ENCODE peak calls at places on chromosome 16, in ten cellular contexts. U is stomach, C is body of pancreas, T is ovary, W is IMR-90, N is GM12892, E is prostate gland, Y is uterus, B is transverse colon, M is esophagus muscularis mucosa. V is an unnamed sample.

GRCh38 chr16:18975109-18975508 is 8.6 kb upstream of the TMC7 start:
- DNase-seq in U (no peak), C (no peak), T (no peak), W (no peak), N (no peak), E (no peak), Y (no peak), B (no peak), M (no peak), V (no peak)

GRCh38 chr16:71404364-71404763 is 37.5 kb downstream of the TLE7 start:
- DNase-seq in U (no peak), C (no peak), T (no peak), W (no peak), N (no peak), E (no peak), Y (no peak), B (no peak), M (no peak), V (no peak)

GRCh38 chr16:1295465-1295864 is 14.0 kb upstream of the UBE2I start:
- DNase-seq in U (no peak), C (no peak), T (no peak), W (no peak), N (no peak), E (no peak), Y (no peak), B (no peak), M (no peak), V (no peak)

GRCh38 chr16:27498426-27498825 is 51.3 kb downstream of the GTF3C1 start:
- DNase-seq in U (no peak), C (no peak), T (no peak), W (no peak), N (no peak), E (no peak), Y (no peak), B (no peak), M (no peak), V (no peak)

GRCh38 chr16:55100100-55100499 is 169.4 kb downstream of the IRX5 start:
- DNase-seq in U (no peak), C (no peak), T (no peak), W (no peak), N (no peak), E (no peak), Y (no peak), B (no peak), M (no peak), V (no peak)

GRCh38 chr16:70577256-70577698 is 53.7 kb downstream of the SF3B3 start:
- DNase-seq in U (no peak), C (no peak), T (no peak), W (peak), N (no peak), E (no peak), Y (no peak), B (no peak), M (no peak), V (no peak)

GRCh38 chr16:87942680-87943079 is 6.4 kb upstream of the CA5A start:
- DNase-seq in U (no peak), C (no peak), T (no peak), W (no peak), N (no peak), E (no peak), Y (no peak), B (no peak), M (no peak), V (no peak)

GRCh38 chr16:51569204-51569911 is 418.3 kb upstream of the SALL1 start:
- DNase-seq in U (no peak), C (no peak), T (no peak), W (no peak), N (no peak), E (no peak), Y (no peak), B (no peak), M (peak), V (no peak)

GRCh38 chr16:27239026-27239425 is 29.5 kb downstream of the NSMCE1 start:
- DNase-seq in U (no peak), C (no peak), T (no peak), W (no peak), N (no peak), E (no peak), Y (no peak), B (no peak), M (no peak), V (no peak)

GRCh38 chr16:56319391-56319790 is 106.0 kb downstream of the AMFR start:
- DNase-seq in U (no peak), C (no peak), T (no peak), W (no peak), N (no peak), E (no peak), Y (no peak), B (no peak), M (no peak), V (peak)

GRCh38 chr16:86778978-86779377 is 200.6 kb downstream of the FOXL1 start:
- DNase-seq in U (no peak), C (no peak), T (no peak), W (no peak), N (no peak), E (no peak), Y (no peak), B (no peak), M (no peak), V (no peak)

GRCh38 chr16:60299345-60299744 is 1565.2 kb upstream of the GOT2 start:
- DNase-seq in U (no peak), C (no peak), T (no peak), W (no peak), N (no peak), E (no peak), Y (no peak), B (no peak), M (no peak), V (no peak)

GRCh38 chr16:51388516-51388951 is 237.5 kb upstream of the SALL1 start:
- DNase-seq in U (no peak), C (no peak), T (no peak), W (no peak), N (no peak), E (no peak), Y (no peak), B (no peak), M (no peak), V (no peak)

GRCh38 chr16:80517846-80518245 is 22.9 kb upstream of the DYNLRB2 start:
- DNase-seq in U (no peak), C (no peak), T (no peak), W (no peak), N (no peak), E (no peak), Y (no peak), B (no peak), M (no peak), V (no peak)

GRCh38 chr16:21163576-21163975 is 5.1 kb downstream of the LDAF1 start:
- DNase-seq in U (no peak), C (no peak), T (no peak), W (no peak), N (no peak), E (no peak), Y (no peak), B (no peak), M (no peak), V (no peak)

DNA sequence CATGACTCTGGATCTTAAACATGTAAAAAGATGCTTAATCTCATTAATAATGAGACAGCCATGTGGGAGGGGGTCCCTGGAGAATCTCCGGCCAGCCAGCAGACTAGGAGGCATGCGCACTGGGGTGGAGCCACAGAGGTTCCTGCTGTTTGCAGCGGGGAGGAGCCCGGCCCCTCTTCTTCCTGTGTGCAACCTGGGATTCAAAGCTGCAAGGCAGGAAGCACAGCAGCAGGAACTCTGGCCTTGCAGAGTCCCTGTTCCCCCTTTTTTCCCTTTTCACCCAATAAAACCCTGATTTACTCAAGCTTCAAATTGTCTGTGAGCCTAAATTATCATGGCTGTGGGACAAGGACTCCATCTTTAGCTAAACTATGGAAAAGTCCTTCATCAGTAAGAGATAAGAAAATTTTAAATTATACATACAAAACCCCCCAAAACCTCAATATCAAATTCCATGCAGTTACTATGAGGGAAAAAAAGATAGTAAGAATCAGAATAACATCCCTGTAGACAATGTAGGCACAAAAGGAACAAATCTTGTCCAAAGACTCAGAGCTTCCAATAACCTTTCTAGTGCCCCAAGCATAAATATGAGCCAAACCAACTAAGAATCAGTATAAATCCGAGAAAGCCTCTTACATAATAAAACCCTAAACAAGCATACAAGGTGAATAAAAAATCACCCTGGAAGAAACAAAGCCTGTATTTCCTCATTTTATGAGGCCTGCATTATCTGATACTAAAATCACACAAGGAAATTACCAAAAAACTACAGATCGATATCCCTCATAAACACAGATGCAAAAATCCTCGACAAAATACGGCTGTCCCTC is 12.1 kb downstream of the CFDP1 start:
- DNase-seq in U (peak), C (peak), T (peak), W (peak), N (no peak), E (peak), Y (peak), B (peak), M (peak), V (peak)
- TF ChIP-seq POLR2A in U (no peak), C (peak), T (no peak), W (no peak), N (no peak), E (no peak), Y (no peak), B (peak), M (no peak), V (no peak)

GRCh38 chr16:88982286-88983084 is 5.5 kb upstream of the CBFA2T3 start:
- DNase-seq in U (no peak), C (no peak), T (no peak), W (no peak), N (no peak), E (no peak), Y (no peak), B (no peak), M (no peak), V (no peak)

GRCh38 chr16:88985521-88985920 is 8.5 kb upstream of the CBFA2T3 start:
- DNase-seq in U (no peak), C (no peak), T (no peak), W (no peak), N (no peak), E (no peak), Y (no peak), B (no peak), M (no peak), V (no peak)

GRCh38 chr16:88979616-88980015 is 2.6 kb upstream of the CBFA2T3 start:
- DNase-seq in U (no peak), C (no peak), T (no peak), W (no peak), N (no peak), E (no peak), Y (no peak), B (no peak), M (no peak), V (no peak)

GRCh38 chr16:88983771-88984687 is 7.0 kb upstream of the CBFA2T3 start:
- DNase-seq in U (no peak), C (no peak), T (no peak), W (no peak), N (no peak), E (no peak), Y (no peak), B (no peak), M (no peak), V (no peak)

DNA sequence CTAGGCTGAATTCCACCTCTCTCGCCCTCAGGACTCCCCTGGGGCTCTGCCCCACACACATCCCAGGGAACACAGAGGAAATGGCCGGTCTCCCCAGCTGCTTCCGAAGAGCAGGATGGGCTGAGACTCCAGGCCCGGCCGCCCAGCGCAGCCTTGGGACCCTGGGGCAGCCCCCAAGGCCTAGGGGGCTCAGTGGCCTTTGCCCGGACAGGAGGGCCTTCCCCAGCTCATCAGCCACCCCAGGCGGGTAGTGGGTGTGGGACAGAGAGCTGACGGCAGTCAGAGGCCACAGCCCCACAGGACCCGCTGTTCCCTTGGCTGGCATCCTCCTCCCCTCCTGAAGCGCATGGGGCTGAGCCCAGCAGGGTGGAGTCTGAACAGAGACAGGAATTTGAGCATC is 6.2 kb upstream of the CBFA2T3 start:
- DNase-seq in U (no peak), C (no peak), T (no peak), W (no peak), N (no peak), E (no peak), Y (no peak), B (no peak), M (no peak), V (no peak)
- TF ChIP-seq POLR2A in U (no peak), C (no peak), T (no peak), W (no peak), N (no peak), E (no peak), Y (no peak), B (no peak), M (no peak), V (no peak)

GRCh38 chr16:229731-230281 is 557 bp upstream of the LUC7L start:
- DNase-seq in U (no peak), C (no peak), T (peak), W (no peak), N (no peak), E (no peak), Y (no peak), B (no peak), M (no peak), V (no peak)

GRCh38 chr16:234468-235305 is at the start of gene FAM234A:
- DNase-seq in U (peak), C (peak), T (peak), W (peak), N (peak), E (peak), Y (peak), B (peak), M (peak), V (peak)

GRCh38 chr16:228151-228855 is 946 bp downstream of the LUC7L start:
- DNase-seq in U (no peak), C (no peak), T (no peak), W (peak), N (no peak), E (no peak), Y (no peak), B (no peak), M (no peak), V (peak)

GRCh38 chr16:230949-231348 is 1.7 kb upstream of the LUC7L start:
- DNase-seq in U (no peak), C (no peak), T (peak), W (no peak), N (no peak), E (no peak), Y (no peak), B (no peak), M (no peak), V (no peak)

DNA sequence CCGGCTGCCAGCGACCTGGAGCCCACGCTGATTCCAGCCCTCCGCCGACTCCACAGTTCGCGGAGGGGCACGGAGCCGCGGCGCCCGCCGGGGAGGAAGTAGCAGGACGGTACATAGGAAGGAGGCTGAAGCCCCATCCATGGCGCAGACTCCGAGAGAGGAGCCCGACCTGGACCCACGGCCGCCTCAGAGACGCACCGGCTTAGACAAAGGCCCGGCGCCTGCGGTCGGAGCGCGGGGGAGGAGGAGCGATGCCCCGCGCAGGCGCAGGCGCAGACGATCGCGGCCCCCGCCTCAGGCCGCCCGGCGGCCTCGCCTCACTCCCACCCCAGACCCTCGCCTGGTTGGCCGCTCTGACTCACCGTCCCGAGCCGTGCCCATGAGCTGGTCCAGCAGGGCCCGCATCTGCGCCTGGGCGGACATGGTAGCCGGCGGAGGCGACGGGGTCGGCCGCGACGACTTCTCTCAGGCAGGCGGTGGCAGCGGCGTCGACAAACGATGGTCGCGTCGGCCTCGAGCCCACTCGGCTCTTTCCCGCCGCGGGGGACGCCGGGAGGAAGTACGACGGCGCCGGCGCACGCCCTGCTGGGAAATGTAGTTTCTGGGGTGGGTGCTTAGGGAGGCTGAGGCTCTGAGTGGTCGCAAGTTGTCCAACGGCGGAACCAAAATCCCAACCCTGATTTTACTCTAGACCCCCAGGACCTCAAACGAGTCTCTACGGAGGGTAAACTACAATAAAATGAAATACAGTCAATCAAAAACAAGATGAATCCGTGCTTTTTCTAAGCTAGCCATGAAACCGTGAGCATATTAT is at the start of gene LUC7L:
- DNase-seq in U (peak), C (peak), T (peak), W (peak), N (peak), E (peak), Y (peak), B (peak), M (peak), V (peak)
- TF ChIP-seq POLR2A in U (no peak), C (peak), T (peak), W (peak), N (peak), E (peak), Y (peak), B (peak), M (peak), V (peak)

GRCh38 chr16:84616515-84616914 is 1.4 kb downstream of the COTL1 start:
- DNase-seq in U (no peak), C (no peak), T (no peak), W (no peak), N (no peak), E (no peak), Y (no peak), B (peak), M (no peak), V (no peak)

GRCh38 chr16:84619103-84619460 is 1.2 kb upstream of the COTL1 start:
- DNase-seq in U (no peak), C (no peak), T (no peak), W (no peak), N (no peak), E (no peak), Y (no peak), B (no peak), M (no peak), V (no peak)

GRCh38 chr16:84617068-84617630 is 729 bp downstream of the COTL1 start:
- DNase-seq in U (peak), C (peak), T (no peak), W (no peak), N (peak), E (no peak), Y (peak), B (peak), M (no peak), V (no peak)

GRCh38 chr16:84618428-84619102 is 687 bp upstream of the COTL1 start:
- DNase-seq in U (no peak), C (peak), T (peak), W (peak), N (no peak), E (no peak), Y (peak), B (no peak), M (no peak), V (no peak)

GRCh38 chr16:84617631-84618427 is at the start of gene COTL1:
- DNase-seq in U (peak), C (peak), T (peak), W (peak), N (peak), E (peak), Y (peak), B (peak), M (peak), V (peak)
- TF ChIP-seq POLR2A in U (no peak), C (no peak), T (peak), W (peak), N (peak), E (peak), Y (peak), B (no peak), M (no peak), V (no peak)

GRCh38 chr16:14186007-14186953 is 115.2 kb downstream of the MRTFB start:
- DNase-seq in U (no peak), C (no peak), T (no peak), W (peak), N (no peak), E (no peak), Y (peak), B (no peak), M (no peak), V (peak)
- TF ChIP-seq POLR2A in U (no peak), C (peak), T (no peak), W (no peak), N (no peak), E (no peak), Y (no peak), B (no peak), M (no peak), V (no peak)

GRCh38 chr16:48613061-48613957 is 3.3 kb upstream of the N4BP1 start:
- DNase-seq in U (peak), C (no peak), T (no peak), W (peak), N (no peak), E (no peak), Y (no peak), B (peak), M (no peak), V (no peak)
- TF ChIP-seq POLR2A in U (no peak), C (no peak), T (no peak), W (no peak), N (peak), E (no peak), Y (no peak), B (peak), M (no peak), V (no peak)

V was measured in erythroblast.